ENCODE peak calls at places on chromosome 6, in seven cellular contexts. One of them, this sample, is unnamed. For H3K4me1, the result is how much of the 10 kb centered on the place peaks cover.

GRCh38 chr6:156832166-156832743 is 55.1 kb downstream of the ARID1B start:
- DNase-seq in CD8-positive, alpha-beta memory T cell: no peak
- DNase-seq in CD4-positive, alpha-beta memory T cell: no peak
- DNase-seq in cardiac muscle cell: no peak
- DNase-seq in Panc1: no peak
- DNase-seq in endothelial cell of umbilical vein: peak
- DNase-seq in uterus: no peak
- DNase-seq in this sample: peak

GRCh38 chr6:111741177-111741952 is 131.9 kb downstream of the FYN start:
- DNase-seq in CD8-positive, alpha-beta memory T cell: no peak
- DNase-seq in CD4-positive, alpha-beta memory T cell: no peak
- DNase-seq in cardiac muscle cell: no peak
- DNase-seq in Panc1: no peak
- DNase-seq in endothelial cell of umbilical vein: no peak
- DNase-seq in uterus: no peak
- DNase-seq in this sample: no peak

GRCh38 chr6:116511424-116512131 is at the start of gene CALHM5:
- DNase-seq in CD8-positive, alpha-beta memory T cell: no peak
- DNase-seq in CD4-positive, alpha-beta memory T cell: no peak
- DNase-seq in cardiac muscle cell: peak
- DNase-seq in Panc1: peak
- DNase-seq in endothelial cell of umbilical vein: peak
- DNase-seq in uterus: peak
- DNase-seq in this sample: peak

GRCh38 chr6:140988780-140989179 is 1143.9 kb upstream of the GJE1 start:
- DNase-seq in CD8-positive, alpha-beta memory T cell: no peak
- DNase-seq in CD4-positive, alpha-beta memory T cell: no peak
- DNase-seq in cardiac muscle cell: no peak
- DNase-seq in Panc1: no peak
- DNase-seq in endothelial cell of umbilical vein: peak
- DNase-seq in uterus: no peak
- DNase-seq in this sample: no peak

GRCh38 chr6:165662671-165663282 is at the start of gene PDE10A:
- DNase-seq in CD8-positive, alpha-beta memory T cell: no peak
- DNase-seq in CD4-positive, alpha-beta memory T cell: no peak
- DNase-seq in cardiac muscle cell: peak
- DNase-seq in Panc1: no peak
- DNase-seq in endothelial cell of umbilical vein: peak
- DNase-seq in uterus: peak
- DNase-seq in this sample: peak

GRCh38 chr6:108850669-108851467 is 2.6 kb downstream of the ARMC2 start:
- DNase-seq in CD8-positive, alpha-beta memory T cell: no peak
- DNase-seq in CD4-positive, alpha-beta memory T cell: no peak
- DNase-seq in cardiac muscle cell: no peak
- DNase-seq in Panc1: no peak
- DNase-seq in endothelial cell of umbilical vein: no peak
- DNase-seq in uterus: no peak
- DNase-seq in this sample: no peak

GRCh38 chr6:141988954-141989705 is 143.6 kb upstream of the GJE1 start:
- DNase-seq in CD8-positive, alpha-beta memory T cell: peak
- DNase-seq in CD4-positive, alpha-beta memory T cell: peak
- DNase-seq in cardiac muscle cell: peak
- DNase-seq in Panc1: peak
- DNase-seq in endothelial cell of umbilical vein: peak
- DNase-seq in uterus: no peak
- DNase-seq in this sample: no peak

GRCh38 chr6:73169633-73170032 is 55.7 kb downstream of the KHDC1L start:
- DNase-seq in CD8-positive, alpha-beta memory T cell: no peak
- DNase-seq in CD4-positive, alpha-beta memory T cell: no peak
- DNase-seq in cardiac muscle cell: no peak
- DNase-seq in Panc1: no peak
- DNase-seq in endothelial cell of umbilical vein: no peak
- DNase-seq in uterus: no peak
- DNase-seq in this sample: no peak

GRCh38 chr6:36109092-36109491 is 21.2 kb upstream of the MAPK13 start:
- DNase-seq in CD8-positive, alpha-beta memory T cell: no peak
- DNase-seq in CD4-positive, alpha-beta memory T cell: peak
- DNase-seq in cardiac muscle cell: no peak
- DNase-seq in Panc1: no peak
- DNase-seq in endothelial cell of umbilical vein: no peak
- DNase-seq in uterus: no peak
- DNase-seq in this sample: no peak

GRCh38 chr6:160300076-160300695 is 41.6 kb upstream of the SLC22A2 start:
- DNase-seq in CD8-positive, alpha-beta memory T cell: no peak
- DNase-seq in CD4-positive, alpha-beta memory T cell: no peak
- DNase-seq in cardiac muscle cell: peak
- DNase-seq in Panc1: no peak
- DNase-seq in endothelial cell of umbilical vein: no peak
- DNase-seq in uterus: no peak
- DNase-seq in this sample: no peak

GRCh38 chr6:89978749-89979145 is 84.5 kb downstream of the GJA10 start:
- DNase-seq in CD8-positive, alpha-beta memory T cell: no peak
- DNase-seq in CD4-positive, alpha-beta memory T cell: no peak
- DNase-seq in cardiac muscle cell: no peak
- DNase-seq in Panc1: no peak
- DNase-seq in endothelial cell of umbilical vein: no peak
- DNase-seq in uterus: no peak
- DNase-seq in this sample: no peak

GRCh38 chr6:164693934-164694333 is 615.5 kb downstream of the C6orf118 start:
- DNase-seq in CD8-positive, alpha-beta memory T cell: no peak
- DNase-seq in CD4-positive, alpha-beta memory T cell: no peak
- DNase-seq in cardiac muscle cell: no peak
- DNase-seq in Panc1: no peak
- DNase-seq in endothelial cell of umbilical vein: no peak
- DNase-seq in uterus: no peak
- DNase-seq in this sample: peak

GRCh38 chr6:164308339-164308738 is 893.8 kb downstream of the QKI start:
- DNase-seq in CD8-positive, alpha-beta memory T cell: no peak
- DNase-seq in CD4-positive, alpha-beta memory T cell: no peak
- DNase-seq in cardiac muscle cell: no peak
- DNase-seq in Panc1: no peak
- DNase-seq in endothelial cell of umbilical vein: no peak
- DNase-seq in uterus: no peak
- DNase-seq in this sample: no peak

GRCh38 chr6:90068264-90068663 is 174.0 kb downstream of the GJA10 start:
- DNase-seq in CD8-positive, alpha-beta memory T cell: no peak
- DNase-seq in CD4-positive, alpha-beta memory T cell: no peak
- DNase-seq in cardiac muscle cell: no peak
- DNase-seq in Panc1: no peak
- DNase-seq in endothelial cell of umbilical vein: peak
- DNase-seq in uterus: no peak
- DNase-seq in this sample: peak

GRCh38 chr6:28587011-28587745 is 61.5 kb downstream of the GPX5 start:
- DNase-seq in CD8-positive, alpha-beta memory T cell: peak
- DNase-seq in CD4-positive, alpha-beta memory T cell: peak
- DNase-seq in cardiac muscle cell: peak
- DNase-seq in Panc1: no peak
- DNase-seq in endothelial cell of umbilical vein: no peak
- DNase-seq in uterus: peak
- DNase-seq in this sample: peak

GRCh38 chr6:104531591-104531990 is 328.1 kb downstream of the HACE1 start:
- DNase-seq in CD8-positive, alpha-beta memory T cell: no peak
- DNase-seq in CD4-positive, alpha-beta memory T cell: no peak
- DNase-seq in cardiac muscle cell: no peak
- DNase-seq in Panc1: no peak
- DNase-seq in endothelial cell of umbilical vein: no peak
- DNase-seq in uterus: no peak
- DNase-seq in this sample: no peak

GRCh38 chr6:144219056-144219685 is 66.0 kb upstream of the UTRN start:
- DNase-seq in CD8-positive, alpha-beta memory T cell: no peak
- DNase-seq in CD4-positive, alpha-beta memory T cell: peak
- DNase-seq in cardiac muscle cell: peak
- DNase-seq in Panc1: no peak
- DNase-seq in endothelial cell of umbilical vein: peak
- DNase-seq in uterus: no peak
- DNase-seq in this sample: no peak

GRCh38 chr6:6942826-6943225 is 164.9 kb upstream of the RREB1 start:
- DNase-seq in CD8-positive, alpha-beta memory T cell: no peak
- DNase-seq in CD4-positive, alpha-beta memory T cell: no peak
- DNase-seq in cardiac muscle cell: no peak
- DNase-seq in Panc1: no peak
- DNase-seq in endothelial cell of umbilical vein: no peak
- DNase-seq in uterus: no peak
- DNase-seq in this sample: peak

GRCh38 chr6:134453792-134454510 is 136.0 kb upstream of the SGK1 start:
- DNase-seq in CD8-positive, alpha-beta memory T cell: no peak
- DNase-seq in CD4-positive, alpha-beta memory T cell: no peak
- DNase-seq in cardiac muscle cell: no peak
- DNase-seq in Panc1: no peak
- DNase-seq in endothelial cell of umbilical vein: no peak
- DNase-seq in uterus: no peak
- DNase-seq in this sample: no peak

GRCh38 chr6:147078106-147078505 is 126.1 kb upstream of the STXBP5 start:
- DNase-seq in CD8-positive, alpha-beta memory T cell: no peak
- DNase-seq in CD4-positive, alpha-beta memory T cell: no peak
- DNase-seq in cardiac muscle cell: no peak
- DNase-seq in Panc1: no peak
- DNase-seq in endothelial cell of umbilical vein: no peak
- DNase-seq in uterus: no peak
- DNase-seq in this sample: no peak

GRCh38 chr6:1641391-1641790 is 31.7 kb downstream of the FOXC1 start:
- DNase-seq in CD8-positive, alpha-beta memory T cell: no peak
- DNase-seq in CD4-positive, alpha-beta memory T cell: no peak
- DNase-seq in cardiac muscle cell: no peak
- DNase-seq in Panc1: no peak
- DNase-seq in endothelial cell of umbilical vein: no peak
- DNase-seq in uterus: no peak
- DNase-seq in this sample: no peak

GRCh38 chr6:113676972-113677371 is 180.2 kb upstream of the MARCKS start:
- DNase-seq in CD8-positive, alpha-beta memory T cell: no peak
- DNase-seq in CD4-positive, alpha-beta memory T cell: no peak
- DNase-seq in cardiac muscle cell: no peak
- DNase-seq in Panc1: no peak
- DNase-seq in endothelial cell of umbilical vein: no peak
- DNase-seq in uterus: no peak
- DNase-seq in this sample: no peak
- H3K4me1 ChIP-seq in CD8-positive, alpha-beta memory T cell: under half
- H3K4me1 ChIP-seq in CD4-positive, alpha-beta memory T cell: under half
- H3K4me1 ChIP-seq in cardiac muscle cell: under half
- H3K4me1 ChIP-seq in Panc1: under half
- H3K4me1 ChIP-seq in endothelial cell of umbilical vein: under half
- H3K4me1 ChIP-seq in uterus: under half
- H3K4me1 ChIP-seq in this sample: under half

GRCh38 chr6:41374618-41375590 is 39.5 kb downstream of the NCR2 start:
- DNase-seq in CD8-positive, alpha-beta memory T cell: no peak
- DNase-seq in CD4-positive, alpha-beta memory T cell: no peak
- DNase-seq in cardiac muscle cell: peak
- DNase-seq in Panc1: no peak
- DNase-seq in endothelial cell of umbilical vein: no peak
- DNase-seq in uterus: no peak
- DNase-seq in this sample: no peak

GRCh38 chr6:41375598-41376151 is 40.3 kb downstream of the NCR2 start:
- DNase-seq in CD8-positive, alpha-beta memory T cell: no peak
- DNase-seq in CD4-positive, alpha-beta memory T cell: no peak
- DNase-seq in cardiac muscle cell: peak
- DNase-seq in Panc1: no peak
- DNase-seq in endothelial cell of umbilical vein: no peak
- DNase-seq in uterus: no peak
- DNase-seq in this sample: no peak

GRCh38 chr6:41373367-41373918 is 38.0 kb downstream of the NCR2 start:
- DNase-seq in CD8-positive, alpha-beta memory T cell: no peak
- DNase-seq in CD4-positive, alpha-beta memory T cell: no peak
- DNase-seq in cardiac muscle cell: no peak
- DNase-seq in Panc1: no peak
- DNase-seq in endothelial cell of umbilical vein: no peak
- DNase-seq in uterus: no peak
- DNase-seq in this sample: no peak

GRCh38 chr6:41372526-41373366 is 37.3 kb downstream of the NCR2 start:
- DNase-seq in CD8-positive, alpha-beta memory T cell: no peak
- DNase-seq in CD4-positive, alpha-beta memory T cell: no peak
- DNase-seq in cardiac muscle cell: peak
- DNase-seq in Panc1: no peak
- DNase-seq in endothelial cell of umbilical vein: no peak
- DNase-seq in uterus: no peak
- DNase-seq in this sample: no peak

GRCh38 chr6:41373919-41374617 is 38.7 kb downstream of the NCR2 start:
- DNase-seq in CD8-positive, alpha-beta memory T cell: no peak
- DNase-seq in CD4-positive, alpha-beta memory T cell: no peak
- DNase-seq in cardiac muscle cell: peak
- DNase-seq in Panc1: no peak
- DNase-seq in endothelial cell of umbilical vein: no peak
- DNase-seq in uterus: no peak
- DNase-seq in this sample: no peak
- H3K4me1 ChIP-seq in CD8-positive, alpha-beta memory T cell: under half
- H3K4me1 ChIP-seq in CD4-positive, alpha-beta memory T cell: under half
- H3K4me1 ChIP-seq in cardiac muscle cell: under half
- H3K4me1 ChIP-seq in Panc1: under half
- H3K4me1 ChIP-seq in endothelial cell of umbilical vein: under half
- H3K4me1 ChIP-seq in uterus: under half
- H3K4me1 ChIP-seq in this sample: under half

GRCh38 chr6:16319813-16320532 is 81.6 kb downstream of the GMPR start:
- DNase-seq in CD8-positive, alpha-beta memory T cell: peak
- DNase-seq in CD4-positive, alpha-beta memory T cell: peak
- DNase-seq in cardiac muscle cell: peak
- DNase-seq in Panc1: peak
- DNase-seq in endothelial cell of umbilical vein: peak
- DNase-seq in uterus: peak
- DNase-seq in this sample: peak
- H3K4me1 ChIP-seq in CD8-positive, alpha-beta memory T cell: half or more
- H3K4me1 ChIP-seq in CD4-positive, alpha-beta memory T cell: half or more
- H3K4me1 ChIP-seq in cardiac muscle cell: under half
- H3K4me1 ChIP-seq in Panc1: under half
- H3K4me1 ChIP-seq in endothelial cell of umbilical vein: under half
- H3K4me1 ChIP-seq in uterus: under half
- H3K4me1 ChIP-seq in this sample: under half

GRCh38 chr6:31792741-31793140 is 2.8 kb downstream of the VARS1 start:
- DNase-seq in CD8-positive, alpha-beta memory T cell: no peak
- DNase-seq in CD4-positive, alpha-beta memory T cell: no peak
- DNase-seq in cardiac muscle cell: no peak
- DNase-seq in Panc1: no peak
- DNase-seq in endothelial cell of umbilical vein: no peak
- DNase-seq in uterus: no peak
- DNase-seq in this sample: no peak
- H3K4me1 ChIP-seq in CD8-positive, alpha-beta memory T cell: under half
- H3K4me1 ChIP-seq in CD4-positive, alpha-beta memory T cell: under half
- H3K4me1 ChIP-seq in cardiac muscle cell: under half
- H3K4me1 ChIP-seq in Panc1: under half
- H3K4me1 ChIP-seq in endothelial cell of umbilical vein: under half
- H3K4me1 ChIP-seq in uterus: under half
- H3K4me1 ChIP-seq in this sample: under half

DNA sequence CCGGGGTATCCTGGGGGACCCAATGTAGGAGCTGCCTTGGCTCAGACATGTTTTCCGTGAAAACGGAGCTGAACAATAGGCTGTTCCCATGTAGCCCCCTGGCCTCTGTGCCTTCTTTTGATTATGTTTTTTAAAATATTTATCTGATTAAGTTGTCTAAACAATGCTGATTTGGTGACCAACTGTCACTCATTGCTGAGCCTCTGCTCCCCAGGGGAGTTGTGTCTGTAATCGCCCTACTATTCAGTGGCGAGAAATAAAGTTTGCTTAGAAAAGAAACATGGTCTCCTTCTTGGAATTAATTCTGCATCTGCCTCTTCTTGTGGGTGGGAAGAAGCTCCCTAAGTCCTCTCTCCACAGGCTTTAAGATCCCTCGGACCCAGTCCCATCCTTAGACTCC is 2.7 kb downstream of the TNF start:
- DNase-seq in CD8-positive, alpha-beta memory T cell: no peak
- DNase-seq in CD4-positive, alpha-beta memory T cell: no peak
- DNase-seq in cardiac muscle cell: no peak
- DNase-seq in Panc1: no peak
- DNase-seq in endothelial cell of umbilical vein: no peak
- DNase-seq in uterus: no peak
- DNase-seq in this sample: no peak
- H3K4me1 ChIP-seq in CD8-positive, alpha-beta memory T cell: half or more
- H3K4me1 ChIP-seq in CD4-positive, alpha-beta memory T cell: half or more
- H3K4me1 ChIP-seq in cardiac muscle cell: under half
- H3K4me1 ChIP-seq in Panc1: under half
- H3K4me1 ChIP-seq in endothelial cell of umbilical vein: under half
- H3K4me1 ChIP-seq in uterus: under half
- H3K4me1 ChIP-seq in this sample: under half